ENCODE peak calls at places on chromosomes 4 and X, in ten cellular contexts. E is activated T-helper 1 cell treated with anti-CD3 and anti-CD28 coated beads, Interleukin-12 subunit alpha, Interleukin-12 subunit beta, Interleukin-2, Interleukin-4 antibody, amounts not matched to agents 30 ng/mL and 10 ng/mL and 1 ng/mL, durations not matched to agents 14 hours and 24 hours and 36 hours; I is T follicular helper cell; P is fibroblast of the aortic adventitia; T is cardiac fibroblast; Y is NCI-H2029 treated with DMSO at 0.1 percent for 48 hours; X is T-cell; V is transverse colon; Q is EL; N is GM03348. S is an unnamed sample.

GRCh38 chr4:73896416-73896815 is 27.2 kb downstream of the CXCL1 start:
- DNase-seq in E (no peak), I (no peak), P (no peak), T (no peak), Y (no peak), X (no peak), V (no peak), Q (no peak), N (no peak), S (no peak)

GRCh38 chr4:1981251-1982055 is 27.3 kb downstream of the NELFA start:
- DNase-seq in E (no peak), I (no peak), P (no peak), T (no peak), Y (no peak), X (no peak), V (peak), Q (no peak), N (peak), S (no peak)

GRCh38 chrX:114959729-114960128 is 57.7 kb downstream of the IL13RA2 start:
- DNase-seq in E (no peak), I (no peak), P (peak), T (peak), Y (no peak), X (no peak), V (no peak), Q (peak), N (peak), S (no peak)

GRCh38 chrX:53280703-53281320 is 572 bp downstream of the IQSEC2 start:
- DNase-seq in E (no peak), I (no peak), P (peak), T (peak), Y (no peak), X (no peak), V (peak), Q (peak), N (peak), S (no peak)

GRCh38 chr4:65943076-65943475 is 272.8 kb upstream of the EPHA5 start:
- DNase-seq in E (no peak), I (no peak), P (peak), T (peak), Y (peak), X (no peak), V (no peak), Q (peak), N (peak), S (no peak)

GRCh38 chrX:14027511-14028019 is 2.1 kb downstream of the GEMIN8 start:
- DNase-seq in E (no peak), I (no peak), P (peak), T (peak), Y (no peak), X (no peak), V (no peak), Q (peak), N (no peak), S (no peak)

GRCh38 chrX:7146703-7147430 is 645 bp upstream of the STS start:
- DNase-seq in E (no peak), I (no peak), P (peak), T (peak), Y (no peak), X (no peak), V (peak), Q (no peak), N (no peak), S (peak)

GRCh38 chr4:13701937-13702446 is 74.5 kb upstream of the BOD1L1 start:
- DNase-seq in E (no peak), I (no peak), P (peak), T (peak), Y (no peak), X (no peak), V (no peak), Q (peak), N (peak), S (no peak)

GRCh38 chr4:177108708-177109107 is 201.0 kb upstream of the NEIL3 start:
- DNase-seq in E (no peak), I (no peak), P (peak), T (peak), Y (no peak), X (no peak), V (no peak), Q (peak), N (peak), S (no peak)

GRCh38 chr4:113474017-113474416 is 287.5 kb downstream of the CAMK2D start:
- DNase-seq in E (no peak), I (no peak), P (peak), T (peak), Y (no peak), X (no peak), V (no peak), Q (peak), N (peak), S (no peak)

GRCh38 chr4:183241322-183241640 is 78.8 kb downstream of the CLDN22 start:
- DNase-seq in E (no peak), I (no peak), P (peak), T (peak), Y (no peak), X (no peak), V (no peak), Q (peak), N (no peak), S (peak)

GRCh38 chr4:112120021-112120420 is 25.2 kb upstream of the FAM241A start:
- DNase-seq in E (no peak), I (no peak), P (no peak), T (no peak), Y (no peak), X (no peak), V (no peak), Q (no peak), N (no peak), S (no peak)

GRCh38 chr4:73669410-73670183 is 49.4 kb upstream of the RASSF6 start:
- DNase-seq in E (no peak), I (no peak), P (peak), T (peak), Y (no peak), X (no peak), V (no peak), Q (no peak), N (no peak), S (peak)

GRCh38 chr4:112029642-112030235 is 115.5 kb upstream of the FAM241A start:
- DNase-seq in E (no peak), I (no peak), P (no peak), T (no peak), Y (no peak), X (no peak), V (no peak), Q (peak), N (peak), S (no peak)

GRCh38 chr4:120198411-120198810 is 131.8 kb upstream of the MAD2L1 start:
- DNase-seq in E (no peak), I (no peak), P (no peak), T (no peak), Y (no peak), X (no peak), V (no peak), Q (no peak), N (no peak), S (no peak)

GRCh38 chrX:118682258-118683014 is 45.0 kb upstream of the IL13RA1 start:
- DNase-seq in E (no peak), I (no peak), P (peak), T (peak), Y (no peak), X (no peak), V (no peak), Q (no peak), N (no peak), S (no peak)

GRCh38 chr4:149708513-149709175 is 107.0 kb downstream of the IQCM start:
- DNase-seq in E (no peak), I (no peak), P (no peak), T (no peak), Y (no peak), X (no peak), V (no peak), Q (peak), N (peak), S (no peak)

GRCh38 chr4:123398803-123399637 is 2.4 kb downstream of the SPRY1 start:
- DNase-seq in E (peak), I (peak), P (peak), T (peak), Y (no peak), X (peak), V (peak), Q (peak), N (peak), S (peak)

GRCh38 chrX:45903781-45904201 is 641.4 kb downstream of the ZNF674 start:
- DNase-seq in E (no peak), I (no peak), P (no peak), T (no peak), Y (peak), X (no peak), V (no peak), Q (no peak), N (no peak), S (no peak)

GRCh38 chrX:121802881-121803412 is 755.5 kb downstream of the GLUD2 start:
- DNase-seq in E (no peak), I (no peak), P (no peak), T (no peak), Y (no peak), X (no peak), V (no peak), Q (no peak), N (no peak), S (no peak)

GRCh38 chr4:125020089-125021034 is 294.4 kb upstream of the FAT4 start:
- DNase-seq in E (no peak), I (no peak), P (no peak), T (no peak), Y (no peak), X (no peak), V (no peak), Q (no peak), N (no peak), S (peak)

GRCh38 chr4:77695769-77696168 is 90.1 kb downstream of the CXCL13 start:
- DNase-seq in E (no peak), I (no peak), P (peak), T (peak), Y (no peak), X (no peak), V (no peak), Q (peak), N (peak), S (no peak)

GRCh38 chrX:103376118-103376978 is at the start of gene BEX3:
- DNase-seq in E (no peak), I (peak), P (peak), T (peak), Y (no peak), X (peak), V (peak), Q (peak), N (peak), S (peak)

GRCh38 chr4:122762520-122762919 is 30.0 kb downstream of the BBS12 start:
- DNase-seq in E (peak), I (no peak), P (no peak), T (no peak), Y (no peak), X (no peak), V (no peak), Q (no peak), N (no peak), S (no peak)

GRCh38 chr4:52546449-52546848 is 112.7 kb downstream of the USP46 start:
- DNase-seq in E (no peak), I (no peak), P (peak), T (no peak), Y (no peak), X (no peak), V (no peak), Q (no peak), N (no peak), S (no peak)

GRCh38 chr4:3294401-3295241 is 1.8 kb downstream of the RGS12 start:
- DNase-seq in E (no peak), I (no peak), P (no peak), T (no peak), Y (no peak), X (no peak), V (no peak), Q (no peak), N (no peak), S (no peak)

GRCh38 chr4:98744372-98745150 is 86.2 kb upstream of the TSPAN5 start:
- DNase-seq in E (no peak), I (no peak), P (no peak), T (peak), Y (no peak), X (no peak), V (no peak), Q (no peak), N (no peak), S (no peak)

GRCh38 chrX:124242160-124242559 is 90.3 kb upstream of the TEX13D start:
- DNase-seq in E (no peak), I (no peak), P (no peak), T (no peak), Y (no peak), X (no peak), V (no peak), Q (no peak), N (peak), S (no peak)

GRCh38 chrX:42362219-42362618 is 415.7 kb downstream of the PPP1R2C start:
- DNase-seq in E (no peak), I (no peak), P (no peak), T (no peak), Y (no peak), X (no peak), V (no peak), Q (no peak), N (no peak), S (no peak)

GRCh38 chrX:1358793-1359476 is 22.4 kb downstream of the IL3RA start:
- DNase-seq in E (no peak), I (no peak), P (no peak), T (no peak), Y (no peak), X (no peak), V (no peak), Q (no peak), N (no peak), S (no peak)

S was measured in body of pancreas.